ENCODE peak calls at places on chromosomes 3 and 15, in four cellular contexts. A is activated T-helper 2 cell treated with anti-CD3 and anti-CD28 coated beads, Interferon-gamma antibody, Interleukin-2, Interleukin-4, amounts not matched to agents 10 μg/mL and 5 μg/mL and 100 μg/mL, durations not matched to agents 14 hours and 24 hours and 36 hours; Z is left ventricle myocardium superior; R is spleen. N is an unnamed sample.

GRCh38 chr15:29522373-29523276 is 253.0 kb upstream of the NSMCE3 start:
- DNase-seq in A (no peak), Z (no peak), R (no peak), N (no peak)

GRCh38 chr3:55526332-55527030 is 39.4 kb upstream of the WNT5A start:
- DNase-seq in A (no peak), Z (no peak), R (no peak), N (no peak)

GRCh38 chr3:107904536-107905066 is 186.2 kb downstream of the CD47 start:
- DNase-seq in A (no peak), Z (no peak), R (no peak), N (no peak)

GRCh38 chr15:35929740-35930444 is 383.9 kb upstream of the DPH6 start:
- DNase-seq in A (no peak), Z (no peak), R (no peak), N (no peak)

GRCh38 chr15:52514482-52514881 is 14.2 kb downstream of the MYO5A start:
- DNase-seq in A (no peak), Z (no peak), R (no peak), N (no peak)

GRCh38 chr3:116302087-116302747 is 143.1 kb downstream of the LSAMP start:
- DNase-seq in A (no peak), Z (no peak), R (no peak), N (no peak)

GRCh38 chr15:70053703-70054229 is 44.0 kb downstream of the TLE3 start:
- DNase-seq in A (no peak), Z (no peak), R (peak), N (peak)

GRCh38 chr3:151459360-151459759 is 1.5 kb downstream of the IGSF10 start:
- DNase-seq in A (no peak), Z (no peak), R (no peak), N (peak)

GRCh38 chr15:93074596-93074995 is 14.4 kb downstream of the RGMA start:
- DNase-seq in A (no peak), Z (no peak), R (no peak), N (no peak)

N was measured in posterior vena cava.